ENCODE peak calls at places on chromosome 6, in six cellular contexts. D is MV-4-11, O is GDM1, W is foreskin keratinocyte, U is GM10248, H is H4. S is an unnamed sample.

GRCh38 chr6:25177629-25178028 is 101.5 kb upstream of the CARMIL1 start:
- DNase-seq in H (no peak), W (no peak), O (no peak), U (no peak), D (peak), S (no peak)

GRCh38 chr6:27757307-27757706 is 154.9 kb downstream of the OR2B2 start:
- DNase-seq in W (no peak), U (peak), H (no peak), O (no peak), D (peak), S (no peak)

GRCh38 chr6:43951756-43952675 is 175.2 kb downstream of the MRPL14 start:
- DNase-seq in D (peak), O (no peak), W (no peak), U (no peak), H (peak), S (no peak)

GRCh38 chr6:21533678-21534077 is 59.9 kb upstream of the SOX4 start:
- DNase-seq in O (no peak), D (no peak), W (no peak), H (no peak), U (no peak), S (no peak)

GRCh38 chr6:66328181-66328580 is 621.2 kb upstream of the EYS start:
- DNase-seq in O (no peak), H (no peak), D (no peak), W (peak), U (no peak), S (no peak)

GRCh38 chr6:17907467-17908229 is 79.8 kb downstream of the KIF13A start:
- DNase-seq in H (peak), U (no peak), W (peak), O (peak), D (peak), S (peak)

GRCh38 chr6:16596890-16597331 is 164.3 kb downstream of the ATXN1 start:
- DNase-seq in D (no peak), O (no peak), U (no peak), H (no peak), W (peak), S (no peak)

GRCh38 chr6:119856136-119856535 is 506.6 kb upstream of the MAN1A1 start:
- DNase-seq in D (peak), U (peak), H (peak), W (no peak), O (no peak), S (no peak)

GRCh38 chr6:111205502-111205901 is 118.2 kb downstream of the SLC16A10 start:
- DNase-seq in H (no peak), D (no peak), W (no peak), U (no peak), O (no peak), S (no peak)